ENCODE peak calls at places on chromosomes 5 and 9, in five cellular contexts. H is AG04449; C is ELR; J is left cardiac atrium; A is stimulated activated CD8-positive, alpha-beta memory T cell treated with anti-CD3 and anti-CD28 coated beads, Interleukin-2, amount 100 ng/mL, for 48 hours. E is an unnamed sample.

GRCh38 chr9:129402341-129402739 is 218.6 kb downstream of the C9orf50 start:
- DNase-seq in H (no peak), C (no peak), J (peak), A (no peak), E (peak)

GRCh38 chr9:95065224-95065623 is 252.3 kb downstream of the FANCC start:
- DNase-seq in H (no peak), A (no peak), J (no peak), C (peak), E (no peak)

GRCh38 chr9:2271426-2271825 is 256.3 kb downstream of the SMARCA2 start:
- DNase-seq in J (no peak), H (no peak), C (peak), A (no peak), E (peak)

GRCh38 chr9:104633976-104634520 is 16.0 kb upstream of the OR13C9 start:
- DNase-seq in J (no peak), A (no peak), C (no peak), H (no peak), E (peak)

GRCh38 chr9:127749090-127749787 is 14.1 kb upstream of the TOR2A start:
- DNase-seq in H (no peak), C (no peak), J (no peak), A (no peak), E (no peak)

GRCh38 chr5:95241635-95242034 is 43.3 kb downstream of the MCTP1 start:
- DNase-seq in C (no peak), A (no peak), H (no peak), J (no peak), E (no peak)

GRCh38 chr5:140794594-140795258 is at the start of gene PCDHA2:
- DNase-seq in A (no peak), H (no peak), C (peak), J (no peak), E (no peak)

GRCh38 chr5:135211083-135211790 is 177.2 kb upstream of the PITX1 start:
- DNase-seq in H (no peak), C (no peak), A (no peak), J (no peak), E (no peak)

GRCh38 chr5:141409598-141410306 is 1.9 kb downstream of the PCDHGB6 start:
- DNase-seq in C (no peak), J (no peak), H (no peak), A (no peak), E (no peak)

GRCh38 chr9:137750563-137750962 is 127.0 kb upstream of the CACNA1B start:
- DNase-seq in A (no peak), J (no peak), C (no peak), H (no peak), E (no peak)

GRCh38 chr5:160262665-160263064 is 33.4 kb downstream of the FABP6 start:
- DNase-seq in C (no peak), A (no peak), J (peak), H (no peak), E (no peak)

GRCh38 chr5:178651046-178651810 is 24.4 kb upstream of the CLK4 start:
- DNase-seq in J (no peak), C (peak), A (no peak), H (peak), E (no peak)

GRCh38 chr5:100595812-100596173 is 60.6 kb downstream of the FAM174A start:
- DNase-seq in J (no peak), C (no peak), A (no peak), H (no peak), E (no peak)

GRCh38 chr5:65817936-65818335 is 95.9 kb downstream of the NLN start:
- DNase-seq in H (no peak), J (no peak), A (no peak), C (no peak), E (no peak)

GRCh38 chr9:78363221-78363620 is 66.3 kb downstream of the PSAT1 start:
- DNase-seq in H (peak), J (no peak), A (no peak), C (peak), E (no peak)

GRCh38 chr9:16616686-16617085 is 253.8 kb downstream of the BNC2 start:
- DNase-seq in J (no peak), H (no peak), A (no peak), C (no peak), E (no peak)

GRCh38 chr9:27377811-27378345 is 80.9 kb upstream of the EQTN start:
- DNase-seq in H (no peak), C (no peak), J (no peak), A (no peak), E (no peak)